ENCODE peak calls at places on chromosomes 1 and 21, in seven cellular contexts. F is CD4-positive, CD25-positive, alpha-beta regulatory T cell; I is left lung; D is breast epithelium; P is CD4-positive, alpha-beta memory T cell; V is adipocyte; E is esophagus squamous epithelium. H is an unnamed sample.

GRCh38 chr21:25456672-25457071 is 150.6 kb downstream of the MRPL39 start:
- DNase-seq in D (no peak), V (no peak), P (peak; percentile 26), I (no peak), F (no peak), E (no peak), H (no peak)

GRCh38 chr1:44544960-44545359 is 129.3 kb downstream of the TMEM53 start:
- DNase-seq in V (no peak), E (no peak), D (no peak), P (no peak), F (no peak), I (no peak), H (no peak)

GRCh38 chr1:115300087-115300856 is 37.8 kb downstream of the NGF start:
- DNase-seq in I (no peak), F (no peak), E (no peak), V (peak; percentile 76), P (no peak), D (no peak), H (no peak)

GRCh38 chr1:43935711-43936427 is 2.3 kb downstream of the ARTN start:
- DNase-seq in I (no peak), E (no peak), V (no peak), F (no peak), P (no peak), D (peak; percentile 69), H (no peak)

GRCh38 chr1:209755926-209756607 is at the start of gene TRAF3IP3:
- DNase-seq in F (peak; percentile 64), P (peak; percentile 78), E (peak; percentile 26), V (no peak), I (peak; percentile 66), D (no peak), H (peak; percentile 56)

GRCh38 chr1:164912290-164912689 is 353.3 kb downstream of the PBX1 start:
- DNase-seq in P (no peak), D (no peak), E (no peak), F (no peak), V (no peak), I (no peak), H (no peak)

GRCh38 chr1:24003331-24003972 is 23.3 kb upstream of the SRSF10 start:
- DNase-seq in F (no peak), D (no peak), P (no peak), V (peak; percentile 74), I (no peak), E (no peak), H (no peak)

GRCh38 chr1:10539411-10540043 is 64.8 kb downstream of the PEX14 start:
- DNase-seq in P (no peak), V (no peak), D (no peak), E (no peak), F (no peak), I (no peak), H (no peak)

GRCh38 chr1:155182052-155182550 is 8.5 kb downstream of the TRIM46 start:
- DNase-seq in F (no peak), P (no peak), I (peak; percentile 32), D (no peak), V (no peak), E (no peak), H (no peak)

GRCh38 chr1:77489910-77490309 is 192.5 kb downstream of the ZZZ3 start:
- DNase-seq in P (no peak), I (no peak), E (no peak), D (no peak), V (peak; percentile 25), F (no peak), H (no peak)

GRCh38 chr1:117563492-117563875 is 42.4 kb upstream of the TENT5C start:
- DNase-seq in I (no peak), P (no peak), E (no peak), V (no peak), F (no peak), D (no peak), H (no peak)

GRCh38 chr1:169322138-169322537 is 45.5 kb downstream of the NME7 start:
- DNase-seq in P (no peak), E (no peak), V (no peak), D (no peak), I (no peak), F (no peak), H (no peak)

GRCh38 chr1:30083800-30084464 is 639.5 kb downstream of the MATN1 start:
- DNase-seq in V (peak; percentile 74), P (no peak), E (no peak), F (no peak), D (no peak), I (no peak), H (no peak)

GRCh38 chr1:68167211-68167610 is 65.1 kb downstream of the WLS start:
- DNase-seq in F (no peak), D (no peak), P (no peak), V (no peak), I (no peak), E (no peak), H (no peak)

GRCh38 chr1:218339267-218339831 is 5.8 kb upstream of the TGFB2 start:
- DNase-seq in I (no peak), V (peak; percentile 82), P (no peak), E (no peak), F (no peak), D (no peak), H (no peak)

GRCh38 chr1:172393354-172393753 is 27.1 kb upstream of the C1orf105 start:
- DNase-seq in D (no peak), V (no peak), F (no peak), E (no peak), P (no peak), I (no peak), H (no peak)

DNA sequence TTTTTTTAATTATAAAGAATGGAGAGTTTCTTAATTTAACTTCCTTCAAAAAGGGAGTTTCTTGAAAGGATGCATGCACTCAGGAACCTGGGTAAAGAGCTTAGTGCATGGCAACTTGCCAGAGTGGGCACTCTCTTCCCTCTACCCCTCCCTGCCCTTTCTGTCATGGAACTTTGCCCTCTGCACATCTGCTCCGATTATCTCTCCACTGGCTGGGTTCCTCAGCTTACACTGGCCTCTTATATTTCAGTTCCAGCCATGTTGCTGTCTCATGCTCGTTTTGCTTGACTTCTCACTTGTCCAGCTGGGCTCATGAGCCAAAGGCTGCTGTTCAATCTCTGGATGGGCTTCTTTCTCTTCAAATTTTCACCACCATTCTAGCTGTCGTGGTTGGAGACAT is 87.0 kb downstream of the NCAM2 start:
- DNase-seq in D (no peak), F (no peak), I (no peak), P (no peak), V (no peak), E (no peak), H (no peak)
- H3K9me3 ChIP-seq in D (no peaks in the 10 kb centered on the region), F (no peaks in the 10 kb centered on the region), I (no peaks in the 10 kb centered on the region), P (no peaks in the 10 kb centered on the region), V (no peaks in the 10 kb centered on the region), E (no peaks in the 10 kb centered on the region), H (no peaks in the 10 kb centered on the region)

DNA sequence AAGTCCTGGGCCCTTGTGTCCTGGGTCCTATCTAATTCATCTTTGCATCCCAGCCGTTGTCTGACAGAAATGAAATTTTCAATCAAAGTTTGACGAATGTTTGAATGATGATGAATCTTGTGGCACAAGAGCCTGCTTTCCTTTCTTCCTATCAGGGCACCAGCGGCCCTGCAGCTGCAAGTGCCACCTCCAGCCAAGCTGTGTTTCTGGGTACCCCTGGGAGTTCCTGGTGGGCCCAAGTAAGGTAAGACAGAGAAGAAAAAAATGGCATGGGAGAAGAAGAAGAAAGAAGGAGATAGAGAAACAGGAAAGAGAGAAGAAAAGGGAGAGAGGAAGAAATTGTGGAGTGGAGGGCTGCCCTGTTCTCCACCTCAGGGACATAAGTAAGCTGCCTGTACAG is 782.1 kb upstream of the TPTE start:
- DNase-seq in E (no peak), D (no peak), V (no peak), F (no peak), I (no peak), P (no peak), H (no peak)
- H3K9me3 ChIP-seq in E (peaks cover 58% of the 10 kb centered on the region), D (peaks cover 19% of the 10 kb centered on the region), V (peaks cover 11% of the 10 kb centered on the region), F (peaks cover 11% of the 10 kb centered on the region), I (peaks cover 5% of the 10 kb centered on the region), P (no peaks in the 10 kb centered on the region), H (no peaks in the 10 kb centered on the region)

GRCh38 chr1:6471969-6472368 is 6.0 kb upstream of the TNFRSF25 start:
- DNase-seq in I (peak; percentile 78), V (no peak), E (no peak), F (no peak), D (no peak), P (no peak), H (no peak)
- H3K9me3 ChIP-seq in I (no peaks in the 10 kb centered on the region), V (no peaks in the 10 kb centered on the region), E (no peaks in the 10 kb centered on the region), F (no peaks in the 10 kb centered on the region), D (no peaks in the 10 kb centered on the region), P (no peaks in the 10 kb centered on the region), H (no peaks in the 10 kb centered on the region)

DNA sequence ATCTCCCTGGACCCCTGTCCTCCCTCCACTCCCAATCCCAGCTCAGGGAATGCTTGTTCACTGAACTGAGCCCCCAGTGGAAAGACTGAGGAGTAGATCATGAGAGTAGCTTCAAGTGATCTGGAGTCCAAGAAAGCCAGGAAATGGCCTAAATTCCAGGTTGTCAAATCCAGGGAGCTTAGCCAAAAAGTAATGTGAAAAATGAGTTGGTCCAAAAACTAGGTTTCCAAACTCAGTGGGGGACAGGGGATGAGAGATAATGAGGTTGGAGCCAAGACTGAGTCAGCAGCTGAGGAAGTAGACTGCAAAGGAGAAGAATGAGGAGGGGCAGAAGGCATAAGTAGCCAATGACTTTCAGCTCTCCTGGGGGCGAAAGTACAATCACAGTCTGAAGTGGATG is 284.1 kb upstream of the BEND5 start:
- DNase-seq in F (no peak), P (no peak), E (no peak), I (no peak), D (no peak), V (peak; percentile 3), H (no peak)
- H3K9me3 ChIP-seq in F (no peaks in the 10 kb centered on the region), P (no peaks in the 10 kb centered on the region), E (no peaks in the 10 kb centered on the region), I (no peaks in the 10 kb centered on the region), D (no peaks in the 10 kb centered on the region), V (no peaks in the 10 kb centered on the region), H (no peaks in the 10 kb centered on the region)

DNA sequence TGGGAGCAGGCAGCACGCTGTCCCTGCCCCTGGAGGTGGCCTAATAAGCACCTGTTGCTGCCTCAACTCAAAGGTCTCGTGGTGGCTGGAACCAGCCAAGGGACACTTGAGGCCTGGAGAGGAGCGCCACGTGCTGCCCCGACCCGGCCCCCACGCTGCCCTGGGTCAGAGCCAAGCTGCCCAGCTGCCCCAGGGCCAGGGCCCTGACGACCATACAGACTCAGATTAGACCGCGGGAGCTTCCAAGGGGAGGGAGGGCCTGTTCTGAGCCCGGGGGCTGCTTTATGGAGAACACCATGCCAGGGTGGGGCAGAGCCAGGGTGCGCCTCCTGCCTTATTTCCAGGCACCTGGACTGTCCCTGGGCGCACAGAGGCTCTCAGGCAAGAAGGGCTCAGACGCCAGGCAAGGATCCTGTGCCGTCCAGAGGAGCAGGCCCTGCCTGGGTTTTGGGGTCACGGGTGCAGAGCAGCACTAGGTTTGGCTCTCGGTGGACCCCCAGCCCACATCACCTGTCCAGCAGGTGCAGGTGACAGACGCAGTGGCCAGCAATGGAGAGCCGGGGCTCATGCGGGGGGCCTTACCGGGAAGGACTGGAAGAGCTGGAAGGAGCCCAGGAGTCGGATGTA is 18.6 kb downstream of the KRTAP10-1 start:
- DNase-seq in E (no peak), D (peak; percentile 40), F (no peak), I (peak; percentile 26), V (no peak), P (no peak), H (no peak)
- H3K9me3 ChIP-seq in E (no peaks in the 10 kb centered on the region), D (no peaks in the 10 kb centered on the region), F (no peaks in the 10 kb centered on the region), I (no peaks in the 10 kb centered on the region), V (no peaks in the 10 kb centered on the region), P (no peaks in the 10 kb centered on the region), H (no peaks in the 10 kb centered on the region)